ENCODE peak calls at places on chromosomes 1 and 21, in five cellular contexts. D is pancreas, P is left ventricle myocardium inferior, C is T-helper 2 cell, Z is HEK293T. Q is an unnamed sample.

GRCh38 chr1:47351305-47351704 is 17.7 kb downstream of the CMPK1 start:
- DNase-seq in D (no peak), P (no peak), C (no peak), Z (no peak), Q (no peak)

GRCh38 chr1:89523597-89524368 is 846 bp upstream of the LRRC8B start:
- DNase-seq in D (no peak), P (peak; percentile 36), C (peak; percentile 45), Z (peak; percentile 61), Q (peak; percentile 54)

GRCh38 chr1:160952129-160952510 is 2.5 kb downstream of the ITLN2 start:
- DNase-seq in D (no peak), P (no peak), C (no peak), Z (no peak), Q (no peak)

GRCh38 chr1:110084226-110085078 is 14.0 kb upstream of the ALX3 start:
- DNase-seq in D (peak; percentile 65), P (peak; percentile 43), C (no peak), Z (no peak), Q (no peak)

GRCh38 chr1:119637719-119638118 is 10.3 kb downstream of the ZNF697 start:
- DNase-seq in D (no peak), P (no peak), C (no peak), Z (no peak), Q (no peak)

GRCh38 chr21:31176080-31176551 is 137.8 kb upstream of the KRTAP19-8 start:
- DNase-seq in D (no peak), P (no peak), C (peak; percentile 25), Z (no peak), Q (no peak)

GRCh38 chr1:31591425-31592093 is 15.2 kb downstream of the TINAGL1 start:
- DNase-seq in D (no peak), P (no peak), C (no peak), Z (no peak), Q (no peak)

GRCh38 chr1:209405183-209405823 is 178.2 kb upstream of the CAMK1G start:
- DNase-seq in D (no peak), P (no peak), C (no peak), Z (no peak), Q (no peak)

GRCh38 chr1:231770776-231771175 is 144.2 kb downstream of the DISC1 start:
- DNase-seq in D (no peak), P (no peak), C (no peak), Z (no peak), Q (no peak)

GRCh38 chr1:98325646-98326441 is 335.7 kb upstream of the SNX7 start:
- DNase-seq in D (peak; percentile 49), P (peak; percentile 46), C (no peak), Z (no peak), Q (no peak)

GRCh38 chr1:115559987-115560386 is 81.8 kb upstream of the VANGL1 start:
- DNase-seq in D (no peak), P (no peak), C (no peak), Z (no peak), Q (no peak)

GRCh38 chr1:203342192-203342940 is 8.6 kb downstream of the FMOD start:
- DNase-seq in D (peak; percentile 61), P (peak; percentile 34), C (peak; percentile 29), Z (peak; percentile 86), Q (no peak)

GRCh38 chr1:23101101-23101827 is 67.4 kb downstream of the LUZP1 start:
- DNase-seq in D (no peak), P (no peak), C (no peak), Z (no peak), Q (no peak)

GRCh38 chr1:171730052-171730451 is 11.8 kb downstream of the VAMP4 start:
- DNase-seq in D (no peak), P (no peak), C (no peak), Z (no peak), Q (no peak)

GRCh38 chr1:39866767-39867166 is 16.5 kb downstream of the TRIT1 start:
- DNase-seq in D (no peak), P (no peak), C (no peak), Z (no peak), Q (no peak)

GRCh38 chr1:38077523-38078147 is 31.0 kb upstream of the POU3F1 start:
- DNase-seq in D (no peak), P (no peak), C (no peak), Z (no peak), Q (no peak)

GRCh38 chr1:24713176-24713575 is 32.1 kb upstream of the CLIC4 start:
- DNase-seq in D (no peak), P (no peak), C (no peak), Z (no peak), Q (no peak)

GRCh38 chr21:19031956-19032355 is 628.4 kb upstream of the TMPRSS15 start:
- DNase-seq in D (no peak), P (no peak), C (no peak), Z (no peak), Q (no peak)

GRCh38 chr1:7366955-7367665 is 404.0 kb upstream of the VAMP3 start:
- DNase-seq in D (no peak), P (peak; percentile 47), C (no peak), Z (no peak), Q (peak; percentile 83)

GRCh38 chr1:214808845-214809460 is 206.0 kb downstream of the CENPF start:
- DNase-seq in D (no peak), P (no peak), C (no peak), Z (no peak), Q (no peak)

GRCh38 chr1:198776602-198777029 is 137.8 kb downstream of the PTPRC start:
- DNase-seq in D (no peak), P (peak; percentile 54), C (no peak), Z (no peak), Q (no peak)